ENCODE peak calls at places on chromosome 12, in five cellular contexts. V is HuH-7.5, R is SK-N-SH, U is cardiac muscle cell, C is hippocampal formation. F is an unnamed sample.

GRCh38 chr12:104177663-104178501 is 37.7 kb upstream of the TXNRD1 start:
- DNase-seq in V (peak), R (peak), U (no peak), C (no peak), F (no peak)

GRCh38 chr12:99984271-99985128 is at the start of gene ANKS1B:
- DNase-seq in V (peak), R (peak), U (peak), C (no peak), F (peak)

GRCh38 chr12:110688446-110689001 is 391 bp downstream of the HVCN1 start:
- DNase-seq in V (no peak), R (no peak), U (no peak), C (no peak), F (no peak)

GRCh38 chr12:123269395-123269892 is 2.2 kb downstream of the CDK2AP1 start:
- DNase-seq in V (no peak), R (peak), U (peak), C (peak), F (peak)

GRCh38 chr12:1594295-1595025 is at the start of gene FBXL14:
- DNase-seq in V (peak), R (peak), U (peak), C (peak), F (peak)

GRCh38 chr12:12899530-12900380 is 8.4 kb downstream of the GPRC5A start:
- DNase-seq in V (no peak), R (no peak), U (no peak), C (no peak), F (no peak)

GRCh38 chr12:116454950-116455447 is 104.2 kb upstream of the MAP1LC3B2 start:
- DNase-seq in V (no peak), R (no peak), U (no peak), C (no peak), F (no peak)

GRCh38 chr12:65609359-65609771 is 214.9 kb upstream of the HMGA2 start:
- DNase-seq in V (no peak), R (no peak), U (no peak), C (no peak), F (no peak)

GRCh38 chr12:48016373-48017020 is 12.2 kb upstream of the COL2A1 start:
- DNase-seq in V (no peak), R (no peak), U (no peak), C (no peak), F (no peak)

GRCh38 chr12:46921048-46921753 is 95.4 kb upstream of the SLC38A4 start:
- DNase-seq in V (no peak), R (no peak), U (no peak), C (no peak), F (no peak)

GRCh38 chr12:88639361-88639760 is 59.1 kb upstream of the KITLG start:
- DNase-seq in V (no peak), R (no peak), U (peak), C (no peak), F (no peak)

GRCh38 chr12:82883396-82884360 is 197.0 kb downstream of the TMTC2 start:
- DNase-seq in V (no peak), R (no peak), U (no peak), C (no peak), F (no peak)

GRCh38 chr12:58757422-58757821 is 162.9 kb downstream of the LRIG3 start:
- DNase-seq in V (no peak), R (no peak), U (no peak), C (no peak), F (no peak)

GRCh38 chr12:75996907-75997447 is 34.6 kb downstream of the PHLDA1 start:
- DNase-seq in V (no peak), R (no peak), U (no peak), C (no peak), F (no peak)

GRCh38 chr12:47066278-47067048 is 13.0 kb upstream of the PCED1B start:
- DNase-seq in V (no peak), R (no peak), U (no peak), C (no peak), F (no peak)

F was measured in frontal cortex.